ENCODE peak calls at places on chromosomes 5 and 9, in nine cellular contexts. One of them, this sample, is unnamed.

GRCh38 chr5:154284433-154284832 is 93.9 kb downstream of the GALNT10 start:
- DNase-seq in progenitor cell of endocrine pancreas: no peak
- DNase-seq in Right ventricle myocardium inferior: no peak
- DNase-seq in activated CD8-positive, alpha-beta memory T cell treated with anti-CD3 and anti-CD28 coated beads, Interleukin-2, amount 50 U/mL, for 48 hours: no peak
- DNase-seq in fibroblast of gingiva: no peak
- DNase-seq in AG08396: no peak
- DNase-seq in fibroblast of lung: no peak
- DNase-seq in GM19239: no peak
- DNase-seq in ACHN: no peak
- DNase-seq in this sample: no peak

GRCh38 chr9:127330501-127330900 is 65.9 kb downstream of the GARNL3 start:
- DNase-seq in AG08396: no peak
- DNase-seq in Right ventricle myocardium inferior: no peak
- DNase-seq in fibroblast of lung: no peak
- DNase-seq in GM19239: no peak
- DNase-seq in ACHN: no peak
- DNase-seq in activated CD8-positive, alpha-beta memory T cell treated with anti-CD3 and anti-CD28 coated beads, Interleukin-2, amount 50 U/mL, for 48 hours: no peak
- DNase-seq in fibroblast of gingiva: no peak
- DNase-seq in progenitor cell of endocrine pancreas: no peak
- DNase-seq in this sample: no peak

GRCh38 chr5:56012281-56012963 is 17.7 kb upstream of the IL6ST start:
- DNase-seq in progenitor cell of endocrine pancreas: no peak
- DNase-seq in AG08396: peak; percentile 35
- DNase-seq in Right ventricle myocardium inferior: no peak
- DNase-seq in GM19239: no peak
- DNase-seq in fibroblast of gingiva: peak; percentile 41
- DNase-seq in ACHN: no peak
- DNase-seq in fibroblast of lung: no peak
- DNase-seq in activated CD8-positive, alpha-beta memory T cell treated with anti-CD3 and anti-CD28 coated beads, Interleukin-2, amount 50 U/mL, for 48 hours: no peak
- DNase-seq in this sample: no peak

GRCh38 chr5:141040093-141040762 is 10.9 kb upstream of the PCDHB1 start:
- DNase-seq in ACHN: no peak
- DNase-seq in AG08396: no peak
- DNase-seq in fibroblast of lung: no peak
- DNase-seq in Right ventricle myocardium inferior: no peak
- DNase-seq in GM19239: no peak
- DNase-seq in progenitor cell of endocrine pancreas: peak; percentile 41
- DNase-seq in activated CD8-positive, alpha-beta memory T cell treated with anti-CD3 and anti-CD28 coated beads, Interleukin-2, amount 50 U/mL, for 48 hours: no peak
- DNase-seq in fibroblast of gingiva: no peak
- DNase-seq in this sample: peak; percentile 46

GRCh38 chr5:133050500-133050899 is 1.3 kb upstream of the HSPA4 start:
- DNase-seq in AG08396: no peak
- DNase-seq in GM19239: no peak
- DNase-seq in fibroblast of gingiva: no peak
- DNase-seq in fibroblast of lung: no peak
- DNase-seq in progenitor cell of endocrine pancreas: no peak
- DNase-seq in ACHN: no peak
- DNase-seq in Right ventricle myocardium inferior: no peak
- DNase-seq in activated CD8-positive, alpha-beta memory T cell treated with anti-CD3 and anti-CD28 coated beads, Interleukin-2, amount 50 U/mL, for 48 hours: no peak
- DNase-seq in this sample: no peak

GRCh38 chr9:114684036-114684435 is 2.0 kb upstream of the TEX48 start:
- DNase-seq in fibroblast of lung: no peak
- DNase-seq in activated CD8-positive, alpha-beta memory T cell treated with anti-CD3 and anti-CD28 coated beads, Interleukin-2, amount 50 U/mL, for 48 hours: no peak
- DNase-seq in ACHN: no peak
- DNase-seq in AG08396: no peak
- DNase-seq in GM19239: no peak
- DNase-seq in progenitor cell of endocrine pancreas: no peak
- DNase-seq in Right ventricle myocardium inferior: no peak
- DNase-seq in fibroblast of gingiva: no peak
- DNase-seq in this sample: no peak

GRCh38 chr9:29928072-29928471 is 2354.8 kb upstream of the C9orf72 start:
- DNase-seq in ACHN: no peak
- DNase-seq in Right ventricle myocardium inferior: no peak
- DNase-seq in activated CD8-positive, alpha-beta memory T cell treated with anti-CD3 and anti-CD28 coated beads, Interleukin-2, amount 50 U/mL, for 48 hours: no peak
- DNase-seq in GM19239: no peak
- DNase-seq in fibroblast of gingiva: no peak
- DNase-seq in fibroblast of lung: no peak
- DNase-seq in progenitor cell of endocrine pancreas: no peak
- DNase-seq in AG08396: no peak
- DNase-seq in this sample: no peak

GRCh38 chr9:121559183-121559582 is 59.5 kb upstream of the GGTA1 start:
- DNase-seq in fibroblast of gingiva: no peak
- DNase-seq in Right ventricle myocardium inferior: peak; percentile 34
- DNase-seq in GM19239: no peak
- DNase-seq in AG08396: no peak
- DNase-seq in progenitor cell of endocrine pancreas: no peak
- DNase-seq in ACHN: peak; percentile 40
- DNase-seq in activated CD8-positive, alpha-beta memory T cell treated with anti-CD3 and anti-CD28 coated beads, Interleukin-2, amount 50 U/mL, for 48 hours: no peak
- DNase-seq in fibroblast of lung: no peak
- DNase-seq in this sample: no peak

GRCh38 chr5:113060410-113061025 is 83.9 kb downstream of the DCP2 start:
- DNase-seq in progenitor cell of endocrine pancreas: no peak
- DNase-seq in ACHN: no peak
- DNase-seq in activated CD8-positive, alpha-beta memory T cell treated with anti-CD3 and anti-CD28 coated beads, Interleukin-2, amount 50 U/mL, for 48 hours: no peak
- DNase-seq in fibroblast of gingiva: no peak
- DNase-seq in fibroblast of lung: no peak
- DNase-seq in AG08396: no peak
- DNase-seq in Right ventricle myocardium inferior: no peak
- DNase-seq in GM19239: no peak
- DNase-seq in this sample: no peak

GRCh38 chr9:20658677-20659473 is 25.2 kb upstream of the FOCAD start:
- DNase-seq in AG08396: no peak
- DNase-seq in fibroblast of gingiva: no peak
- DNase-seq in fibroblast of lung: peak; percentile 10
- DNase-seq in activated CD8-positive, alpha-beta memory T cell treated with anti-CD3 and anti-CD28 coated beads, Interleukin-2, amount 50 U/mL, for 48 hours: no peak
- DNase-seq in ACHN: no peak
- DNase-seq in progenitor cell of endocrine pancreas: no peak
- DNase-seq in GM19239: no peak
- DNase-seq in Right ventricle myocardium inferior: peak; percentile 39
- DNase-seq in this sample: no peak

GRCh38 chr9:129885018-129885669 is 49.9 kb downstream of the USP20 start:
- DNase-seq in progenitor cell of endocrine pancreas: no peak
- DNase-seq in activated CD8-positive, alpha-beta memory T cell treated with anti-CD3 and anti-CD28 coated beads, Interleukin-2, amount 50 U/mL, for 48 hours: peak; percentile 83
- DNase-seq in fibroblast of lung: no peak
- DNase-seq in AG08396: no peak
- DNase-seq in ACHN: peak; percentile 17
- DNase-seq in fibroblast of gingiva: no peak
- DNase-seq in Right ventricle myocardium inferior: no peak
- DNase-seq in GM19239: no peak
- DNase-seq in this sample: peak; percentile 64

GRCh38 chr5:132055441-132055807 is 5.0 kb upstream of the IL3 start:
- DNase-seq in fibroblast of gingiva: no peak
- DNase-seq in fibroblast of lung: no peak
- DNase-seq in activated CD8-positive, alpha-beta memory T cell treated with anti-CD3 and anti-CD28 coated beads, Interleukin-2, amount 50 U/mL, for 48 hours: no peak
- DNase-seq in AG08396: no peak
- DNase-seq in progenitor cell of endocrine pancreas: no peak
- DNase-seq in ACHN: no peak
- DNase-seq in Right ventricle myocardium inferior: no peak
- DNase-seq in GM19239: no peak
- DNase-seq in this sample: peak; percentile 26

GRCh38 chr9:70444904-70445303 is 30.4 kb upstream of the KLF9 start:
- DNase-seq in AG08396: no peak
- DNase-seq in ACHN: no peak
- DNase-seq in GM19239: no peak
- DNase-seq in fibroblast of lung: peak; percentile 50
- DNase-seq in Right ventricle myocardium inferior: no peak
- DNase-seq in fibroblast of gingiva: peak; percentile 47
- DNase-seq in activated CD8-positive, alpha-beta memory T cell treated with anti-CD3 and anti-CD28 coated beads, Interleukin-2, amount 50 U/mL, for 48 hours: no peak
- DNase-seq in progenitor cell of endocrine pancreas: no peak
- DNase-seq in this sample: no peak

GRCh38 chr9:114012126-114012525 is 66.0 kb downstream of the AMBP start:
- DNase-seq in ACHN: no peak
- DNase-seq in activated CD8-positive, alpha-beta memory T cell treated with anti-CD3 and anti-CD28 coated beads, Interleukin-2, amount 50 U/mL, for 48 hours: no peak
- DNase-seq in progenitor cell of endocrine pancreas: no peak
- DNase-seq in Right ventricle myocardium inferior: no peak
- DNase-seq in fibroblast of lung: no peak
- DNase-seq in fibroblast of gingiva: no peak
- DNase-seq in GM19239: no peak
- DNase-seq in AG08396: no peak
- DNase-seq in this sample: peak; percentile 7

GRCh38 chr9:135503371-135504261 is 3.1 kb downstream of the MRPS2 start:
- DNase-seq in ACHN: no peak
- DNase-seq in activated CD8-positive, alpha-beta memory T cell treated with anti-CD3 and anti-CD28 coated beads, Interleukin-2, amount 50 U/mL, for 48 hours: no peak
- DNase-seq in AG08396: no peak
- DNase-seq in progenitor cell of endocrine pancreas: no peak
- DNase-seq in Right ventricle myocardium inferior: no peak
- DNase-seq in GM19239: no peak
- DNase-seq in fibroblast of gingiva: no peak
- DNase-seq in fibroblast of lung: no peak
- DNase-seq in this sample: no peak

GRCh38 chr5:149201121-149201637 is 59.9 kb downstream of the ABLIM3 start:
- DNase-seq in Right ventricle myocardium inferior: no peak
- DNase-seq in activated CD8-positive, alpha-beta memory T cell treated with anti-CD3 and anti-CD28 coated beads, Interleukin-2, amount 50 U/mL, for 48 hours: no peak
- DNase-seq in fibroblast of lung: no peak
- DNase-seq in GM19239: no peak
- DNase-seq in fibroblast of gingiva: no peak
- DNase-seq in progenitor cell of endocrine pancreas: no peak
- DNase-seq in ACHN: no peak
- DNase-seq in AG08396: no peak
- DNase-seq in this sample: no peak

GRCh38 chr5:80082731-80083114 is 47.6 kb downstream of the THBS4 start:
- DNase-seq in progenitor cell of endocrine pancreas: peak; percentile 20
- DNase-seq in activated CD8-positive, alpha-beta memory T cell treated with anti-CD3 and anti-CD28 coated beads, Interleukin-2, amount 50 U/mL, for 48 hours: peak; percentile 89
- DNase-seq in fibroblast of lung: peak; percentile 77
- DNase-seq in GM19239: no peak
- DNase-seq in AG08396: peak; percentile 86
- DNase-seq in Right ventricle myocardium inferior: peak; percentile 86
- DNase-seq in ACHN: no peak
- DNase-seq in fibroblast of gingiva: peak; percentile 76
- DNase-seq in this sample: no peak

GRCh38 chr9:98971168-98971914 is 27.6 kb downstream of the COL15A1 start:
- DNase-seq in progenitor cell of endocrine pancreas: no peak
- DNase-seq in AG08396: peak; percentile 83
- DNase-seq in GM19239: no peak
- DNase-seq in fibroblast of lung: peak; percentile 78
- DNase-seq in ACHN: peak; percentile 19
- DNase-seq in fibroblast of gingiva: no peak
- DNase-seq in Right ventricle myocardium inferior: no peak
- DNase-seq in activated CD8-positive, alpha-beta memory T cell treated with anti-CD3 and anti-CD28 coated beads, Interleukin-2, amount 50 U/mL, for 48 hours: no peak
- DNase-seq in this sample: no peak

GRCh38 chr9:81410201-81410600 is 279.1 kb downstream of the TLE1 start:
- DNase-seq in fibroblast of lung: peak; percentile 67
- DNase-seq in progenitor cell of endocrine pancreas: no peak
- DNase-seq in GM19239: no peak
- DNase-seq in AG08396: peak; percentile 47
- DNase-seq in activated CD8-positive, alpha-beta memory T cell treated with anti-CD3 and anti-CD28 coated beads, Interleukin-2, amount 50 U/mL, for 48 hours: no peak
- DNase-seq in Right ventricle myocardium inferior: no peak
- DNase-seq in fibroblast of gingiva: peak; percentile 20
- DNase-seq in ACHN: peak; percentile 55
- DNase-seq in this sample: no peak

GRCh38 chr9:126474201-126474765 is 139.4 kb upstream of the LMX1B start:
- DNase-seq in activated CD8-positive, alpha-beta memory T cell treated with anti-CD3 and anti-CD28 coated beads, Interleukin-2, amount 50 U/mL, for 48 hours: no peak
- DNase-seq in ACHN: peak; percentile 3
- DNase-seq in Right ventricle myocardium inferior: no peak
- DNase-seq in progenitor cell of endocrine pancreas: no peak
- DNase-seq in GM19239: no peak
- DNase-seq in AG08396: peak; percentile 53
- DNase-seq in fibroblast of gingiva: peak; percentile 48
- DNase-seq in fibroblast of lung: peak; percentile 14
- DNase-seq in this sample: no peak

GRCh38 chr5:131610198-131611063 is 24.6 kb downstream of the RAPGEF6 start:
- DNase-seq in fibroblast of gingiva: peak; percentile 6
- DNase-seq in activated CD8-positive, alpha-beta memory T cell treated with anti-CD3 and anti-CD28 coated beads, Interleukin-2, amount 50 U/mL, for 48 hours: no peak
- DNase-seq in GM19239: no peak
- DNase-seq in progenitor cell of endocrine pancreas: no peak
- DNase-seq in AG08396: peak; percentile 49
- DNase-seq in ACHN: peak; percentile 88
- DNase-seq in fibroblast of lung: peak; percentile 33
- DNase-seq in Right ventricle myocardium inferior: no peak
- DNase-seq in this sample: no peak

GRCh38 chr5:146291421-146292074 is 47.1 kb upstream of the POU4F3 start:
- DNase-seq in ACHN: peak; percentile 59
- DNase-seq in activated CD8-positive, alpha-beta memory T cell treated with anti-CD3 and anti-CD28 coated beads, Interleukin-2, amount 50 U/mL, for 48 hours: no peak
- DNase-seq in Right ventricle myocardium inferior: no peak
- DNase-seq in fibroblast of lung: peak; percentile 57
- DNase-seq in progenitor cell of endocrine pancreas: no peak
- DNase-seq in AG08396: peak; percentile 38
- DNase-seq in fibroblast of gingiva: peak; percentile 24
- DNase-seq in GM19239: no peak
- DNase-seq in this sample: no peak

This sample was measured in left lobe of liver.